ENCODE peak calls at places on chromosomes 11 and 22, in nine cellular contexts. X, Z, T, E, M, K, U, R and V are unnamed samples. For H3K9me3, the result is how much of the 10 kb centered on the place peaks cover.

GRCh38 chr11:1876361-1877063 is 15.2 kb downstream of the PRR33 start:
- DNase-seq in X (peak), Z (no peak), T (peak), E (peak), M (no peak), K (peak), U (peak), R (peak), V (peak)

GRCh38 chr11:64444838-64445441 is 86.0 kb downstream of the RPS6KA4 start:
- DNase-seq in X (no peak), Z (no peak), T (peak), E (no peak), M (no peak), K (no peak), U (peak), R (no peak), V (no peak)

GRCh38 chr11:2772544-2773031 is 72.8 kb upstream of the KCNQ1OT1 start:
- DNase-seq in X (no peak), Z (no peak), T (peak), E (peak), M (no peak), K (peak), U (no peak), R (no peak), V (peak)

GRCh38 chr11:108886608-108887007 is 221.7 kb downstream of the DDX10 start:
- DNase-seq in X (no peak), Z (no peak), T (peak), E (no peak), M (no peak), K (no peak), U (no peak), R (no peak), V (no peak)

GRCh38 chr11:19116315-19116970 is 525 bp upstream of the ZDHHC13 start:
- DNase-seq in X (no peak), Z (peak), T (no peak), E (no peak), M (no peak), K (no peak), U (no peak), R (no peak), V (no peak)

GRCh38 chr11:73313652-73314051 is 5.6 kb downstream of the ARHGEF17 start:
- DNase-seq in X (no peak), Z (no peak), T (no peak), E (no peak), M (no peak), K (no peak), U (no peak), R (no peak), V (no peak)

GRCh38 chr11:75191330-75191717 is 40.4 kb downstream of the SLCO2B1 start:
- DNase-seq in X (no peak), Z (no peak), T (no peak), E (no peak), M (no peak), K (no peak), U (no peak), R (no peak), V (no peak)

GRCh38 chr11:128725630-128726461 is 32.0 kb downstream of the FLI1 start:
- DNase-seq in X (no peak), Z (peak), T (no peak), E (no peak), M (no peak), K (no peak), U (no peak), R (no peak), V (no peak)

GRCh38 chr22:35555351-35555915 is 14.8 kb downstream of the RASD2 start:
- DNase-seq in X (no peak), Z (no peak), T (no peak), E (no peak), M (no peak), K (no peak), U (no peak), R (no peak), V (peak)

GRCh38 chr11:12112731-12113130 is 2.3 kb downstream of the MICAL2 start:
- DNase-seq in X (no peak), Z (no peak), T (no peak), E (no peak), M (no peak), K (no peak), U (no peak), R (no peak), V (no peak)

GRCh38 chr11:64842366-64842759 is 2.1 kb downstream of the CDC42BPG start:
- DNase-seq in X (no peak), Z (no peak), T (peak), E (no peak), M (no peak), K (no peak), U (no peak), R (no peak), V (no peak)

GRCh38 chr22:45159652-45160462 is 3.9 kb upstream of the NUP50 start:
- DNase-seq in X (peak), Z (no peak), T (peak), E (no peak), M (no peak), K (no peak), U (no peak), R (no peak), V (no peak)

GRCh38 chr11:127339376-127339775 is 338.8 kb upstream of the KIRREL3 start:
- DNase-seq in X (no peak), Z (no peak), T (no peak), E (no peak), M (no peak), K (no peak), U (no peak), R (no peak), V (no peak)

GRCh38 chr11:76665921-76666351 is 4.6 kb downstream of the LRRC32 start:
- DNase-seq in X (no peak), Z (no peak), T (no peak), E (peak), M (no peak), K (peak), U (peak), R (no peak), V (no peak)

GRCh38 chr11:2210366-2211112 is 38.9 kb upstream of the TH start:
- DNase-seq in X (no peak), Z (no peak), T (no peak), E (peak), M (no peak), K (no peak), U (no peak), R (no peak), V (no peak)

GRCh38 chr11:97990162-97990920 is 1030.4 kb upstream of the CNTN5 start:
- DNase-seq in X (no peak), Z (no peak), T (peak), E (no peak), M (no peak), K (no peak), U (no peak), R (no peak), V (no peak)

GRCh38 chr11:14378171-14378570 is 19.2 kb upstream of the RRAS2 start:
- DNase-seq in X (no peak), Z (no peak), T (peak), E (no peak), M (no peak), K (no peak), U (no peak), R (no peak), V (no peak)

GRCh38 chr11:94539420-94539819 is 4.3 kb upstream of the FUT4 start:
- DNase-seq in X (peak), Z (no peak), T (peak), E (no peak), M (no peak), K (no peak), U (no peak), R (no peak), V (no peak)

GRCh38 chr11:129702410-129703390 is 112.9 kb upstream of the TMEM45B start:
- DNase-seq in X (no peak), Z (no peak), T (peak), E (no peak), M (no peak), K (peak), U (no peak), R (no peak), V (no peak)

GRCh38 chr11:610146-610801 is 5.5 kb downstream of the IRF7 start:
- DNase-seq in X (no peak), Z (no peak), T (no peak), E (no peak), M (no peak), K (no peak), U (no peak), R (peak), V (no peak)

GRCh38 chr11:23789938-23790371 is 706.9 kb upstream of the LUZP2 start:
- DNase-seq in X (peak), Z (no peak), T (peak), E (no peak), M (no peak), K (no peak), U (no peak), R (no peak), V (peak)

GRCh38 chr11:3370268-3370870 is 8.6 kb downstream of the ZNF195 start:
- DNase-seq in X (no peak), Z (no peak), T (no peak), E (no peak), M (no peak), K (no peak), U (no peak), R (no peak), V (no peak)

GRCh38 chr11:1303196-1303821 is 6.1 kb downstream of the TOLLIP start:
- DNase-seq in X (peak), Z (no peak), T (peak), E (no peak), M (no peak), K (peak), U (no peak), R (peak), V (no peak)

GRCh38 chr22:47995718-47996117 is 1233.3 kb downstream of the TBC1D22A start:
- DNase-seq in X (no peak), Z (no peak), T (no peak), E (no peak), M (no peak), K (no peak), U (no peak), R (no peak), V (no peak)

GRCh38 chr22:47997612-47998011 is 1235.2 kb downstream of the TBC1D22A start:
- DNase-seq in X (no peak), Z (no peak), T (no peak), E (no peak), M (no peak), K (no peak), U (no peak), R (no peak), V (no peak)

GRCh38 chr22:47994899-47995573 is 1232.6 kb downstream of the TBC1D22A start:
- DNase-seq in X (no peak), Z (no peak), T (no peak), E (no peak), M (no peak), K (no peak), U (no peak), R (no peak), V (no peak)

GRCh38 chr22:47996446-47996857 is 1234.0 kb downstream of the TBC1D22A start:
- DNase-seq in X (no peak), Z (peak), T (no peak), E (no peak), M (no peak), K (no peak), U (no peak), R (no peak), V (no peak)

DNA sequence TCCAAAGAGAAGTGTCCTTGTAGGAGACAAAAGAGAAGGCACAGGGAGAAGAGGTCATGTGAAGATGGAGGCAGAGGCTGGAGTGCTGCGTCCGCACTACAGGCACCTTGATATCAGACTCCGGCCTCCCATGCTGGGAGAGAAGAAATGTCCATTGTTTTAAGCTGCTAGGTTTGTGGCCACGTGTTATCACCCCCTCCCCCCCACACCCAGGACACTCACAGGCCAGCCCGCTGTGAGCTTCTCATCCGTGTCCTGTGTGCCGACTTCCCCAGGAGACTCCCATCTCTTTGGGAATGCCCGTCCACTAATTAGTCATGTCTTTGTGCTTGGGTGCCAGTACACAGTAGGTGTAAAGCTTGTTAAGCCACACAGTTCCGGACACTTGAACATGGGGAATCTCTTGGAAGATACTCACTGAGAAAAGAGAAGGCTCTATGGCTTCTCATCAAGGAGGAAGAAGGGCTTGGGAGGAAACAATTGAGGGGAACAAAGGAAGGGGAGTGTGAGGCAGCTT is 1234.7 kb downstream of the TBC1D22A start:
- DNase-seq in X (no peak), Z (no peak), T (no peak), E (no peak), M (no peak), K (no peak), U (no peak), R (no peak), V (no peak)
- H3K9me3 ChIP-seq in X (under half), Z (under half), T (under half), E (under half), M (under half), K (under half), U (under half), R (under half), V (under half)

GRCh38 chr22:40409613-40410113 is 39.3 kb downstream of the SGSM3 start:
- DNase-seq in X (no peak), Z (no peak), T (no peak), E (no peak), M (no peak), K (peak), U (no peak), R (peak), V (no peak)
- H3K27ac ChIP-seq in X (no peak), Z (no peak), T (no peak), E (no peak), M (no peak), K (no peak), U (no peak), R (no peak), V (peak)

GRCh38 chr11:122814401-122814800 is 23.9 kb upstream of the CRTAM start:
- DNase-seq in X (no peak), Z (no peak), T (peak), E (no peak), M (no peak), K (no peak), U (no peak), R (no peak), V (no peak)
- TF ChIP-seq CTCF in X (peak), Z (peak), T (peak), E (no peak), M (no peak), K (no peak), U (no peak), R (no peak), V (peak)

GRCh38 chr11:134521001-134521400 is 109.0 kb upstream of the B3GAT1 start:
- DNase-seq in X (no peak), Z (no peak), T (no peak), E (no peak), M (no peak), K (no peak), U (no peak), R (no peak), V (no peak)
- H3K9me3 ChIP-seq in X (under half), Z (under half), T (under half), E (under half), M (under half), K (under half), U (under half), R (under half), V (under half)

DNA sequence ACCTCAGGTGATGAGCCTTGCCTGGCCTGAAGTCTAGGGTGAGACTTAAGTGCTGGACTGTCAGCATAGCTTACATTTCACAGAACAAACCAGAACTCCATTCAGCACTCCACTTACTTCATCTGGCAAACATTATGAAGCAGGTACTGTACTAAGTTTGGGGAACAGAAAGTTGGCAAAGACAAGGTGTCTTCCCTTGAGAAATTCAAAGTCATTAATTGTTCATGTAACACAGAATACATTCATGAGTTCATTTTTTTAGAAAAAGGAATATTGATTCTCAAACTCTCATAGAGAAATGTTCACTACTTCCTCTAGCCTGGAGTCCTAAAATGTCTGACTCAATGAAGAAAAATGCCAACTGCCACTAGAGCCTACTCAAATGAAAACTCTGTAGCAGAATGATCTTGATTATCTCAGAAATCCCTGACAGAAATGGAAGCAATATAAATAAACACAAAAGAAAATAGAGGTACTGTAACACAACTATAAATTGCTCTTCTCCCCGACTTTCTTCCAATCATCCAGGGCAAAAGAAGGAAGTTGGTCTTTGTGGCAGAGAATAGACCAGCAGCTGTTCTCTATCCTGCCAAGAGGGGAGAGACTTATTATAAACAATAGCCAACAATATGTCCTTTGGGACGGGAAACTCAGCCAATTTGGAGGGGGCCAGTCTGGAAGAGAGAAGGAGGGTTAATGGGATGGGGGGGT is 129.2 kb upstream of the MTMR2 start:
- DNase-seq in X (no peak), Z (peak), T (peak), E (no peak), M (no peak), K (no peak), U (no peak), R (no peak), V (no peak)
- H3K27ac ChIP-seq in X (peak), Z (peak), T (peak), E (no peak), M (peak), K (peak), U (no peak), R (no peak), V (no peak)

GRCh38 chr11:10515418-10515817 is 25.6 kb downstream of the RNF141 start:
- DNase-seq in X (no peak), Z (no peak), T (no peak), E (no peak), M (no peak), K (no peak), U (no peak), R (no peak), V (no peak)

GRCh38 chr11:10514713-10515112 is 26.3 kb downstream of the RNF141 start:
- DNase-seq in X (no peak), Z (no peak), T (no peak), E (no peak), M (no peak), K (no peak), U (no peak), R (no peak), V (peak)

GRCh38 chr11:10511046-10511711 is 29.8 kb downstream of the RNF141 start:
- DNase-seq in X (no peak), Z (no peak), T (no peak), E (no peak), M (no peak), K (no peak), U (no peak), R (no peak), V (no peak)

GRCh38 chr11:10518123-10518522 is 22.9 kb downstream of the RNF141 start:
- DNase-seq in X (no peak), Z (no peak), T (no peak), E (no peak), M (no peak), K (no peak), U (no peak), R (no peak), V (no peak)

GRCh38 chr11:10514210-10514609 is 26.8 kb downstream of the RNF141 start:
- DNase-seq in X (no peak), Z (no peak), T (peak), E (no peak), M (no peak), K (no peak), U (no peak), R (no peak), V (no peak)
- TF ChIP-seq CTCF in X (peak), Z (no peak), T (peak), E (peak), M (no peak), K (no peak), U (peak), R (no peak), V (peak)

GRCh38 chr11:28040384-28040783 is 67.6 kb downstream of the KIF18A start:
- DNase-seq in X (no peak), Z (no peak), T (no peak), E (no peak), M (no peak), K (no peak), U (no peak), R (no peak), V (no peak)

GRCh38 chr11:28043930-28044709 is 63.8 kb downstream of the KIF18A start:
- DNase-seq in X (no peak), Z (no peak), T (peak), E (no peak), M (no peak), K (no peak), U (no peak), R (no peak), V (no peak)

GRCh38 chr11:28038775-28039174 is 69.2 kb downstream of the KIF18A start:
- DNase-seq in X (no peak), Z (no peak), T (no peak), E (no peak), M (no peak), K (no peak), U (no peak), R (no peak), V (peak)
- H3K9me3 ChIP-seq in X (under half), Z (under half), T (under half), E (under half), M (under half), K (under half), U (under half), R (under half), V (under half)

GRCh38 chr11:68343761-68344256 is 31.4 kb downstream of the LRP5 start:
- DNase-seq in X (peak), Z (no peak), T (no peak), E (no peak), M (no peak), K (no peak), U (no peak), R (no peak), V (no peak)

GRCh38 chr11:68341557-68342458 is 29.4 kb downstream of the LRP5 start:
- DNase-seq in X (no peak), Z (no peak), T (no peak), E (no peak), M (no peak), K (no peak), U (no peak), R (no peak), V (no peak)

GRCh38 chr11:68340784-68341556 is 28.6 kb downstream of the LRP5 start:
- DNase-seq in X (no peak), Z (peak), T (peak), E (no peak), M (peak), K (no peak), U (no peak), R (no peak), V (no peak)

GRCh38 chr11:68340003-68340767 is 27.8 kb downstream of the LRP5 start:
- DNase-seq in X (no peak), Z (peak), T (no peak), E (no peak), M (no peak), K (no peak), U (no peak), R (no peak), V (no peak)

DNA sequence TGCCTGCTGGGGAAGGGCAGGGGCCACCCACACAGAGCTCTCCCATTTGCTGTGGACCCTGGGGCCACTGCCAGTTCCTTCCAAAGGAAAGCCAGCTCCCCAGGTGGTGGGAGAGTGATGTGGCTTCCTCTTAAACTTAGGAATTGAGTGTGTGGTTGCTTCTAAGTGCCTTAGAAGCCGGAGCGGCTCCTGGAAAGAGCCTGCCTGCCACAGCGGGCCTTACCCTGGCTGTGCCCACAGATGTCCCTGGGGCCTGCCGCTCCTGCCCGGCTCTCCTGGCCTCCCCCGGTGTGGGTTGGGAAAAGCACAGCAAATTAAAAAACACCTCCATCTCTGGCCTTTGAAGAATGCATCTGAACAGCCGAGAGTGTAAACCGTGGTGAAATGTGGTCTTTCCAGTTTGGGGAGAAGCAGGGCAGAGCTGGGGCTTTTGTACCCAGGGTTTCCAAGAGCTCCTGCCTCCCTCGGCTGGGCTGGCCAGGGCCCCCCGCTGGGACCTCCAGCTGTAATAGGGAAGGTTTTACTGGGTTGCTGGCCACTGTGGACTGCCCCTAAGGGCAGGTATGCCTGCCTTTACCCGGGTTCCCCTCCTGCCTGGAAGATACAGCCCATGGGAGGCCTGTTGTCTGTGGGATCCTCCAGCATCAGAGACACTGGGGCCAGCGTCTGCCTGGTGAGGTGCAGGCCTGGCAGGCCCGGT is 30.2 kb downstream of the LRP5 start:
- DNase-seq in X (peak), Z (no peak), T (peak), E (no peak), M (no peak), K (no peak), U (no peak), R (no peak), V (no peak)
- H3K27ac ChIP-seq in X (peak), Z (no peak), T (peak), E (peak), M (peak), K (peak), U (no peak), R (peak), V (peak)